ENCODE peak calls at places on chromosomes 1 and 21, in ten cellular contexts. Z is fibroblast of lung; L is NCI-H2081; U is stimulated activated CD4-positive, alpha-beta T cell treated with anti-CD3 and anti-CD28 coated beads, Interleukin-1b, Interleukin-23, amount 100 ng/mL, for 4 hours; A is MG63; N is activated CD4-positive, alpha-beta T cell treated with anti-CD3 and anti-CD28 coated beads for 36 hours; B is GM10248; I is GM18507; J is NCI-H774; Y is GM12891. S is an unnamed sample.

GRCh38 chr1:152924191-152924590 is 15.8 kb downstream of the IVL start:
- DNase-seq in I (no peak), Y (no peak), J (no peak), U (no peak), L (no peak), B (no peak), N (no peak), Z (no peak), A (no peak), S (no peak)

GRCh38 chr1:213884942-213885341 is 102.8 kb upstream of the PROX1 start:
- DNase-seq in A (no peak), L (no peak), N (no peak), Y (no peak), B (no peak), Z (no peak), U (no peak), I (no peak), J (no peak), S (no peak)

GRCh38 chr1:209789245-209789644 is 4.9 kb upstream of the C1orf74 start:
- DNase-seq in B (no peak), Z (no peak), U (no peak), Y (no peak), N (no peak), I (no peak), A (no peak), L (no peak), J (no peak), S (no peak)

GRCh38 chr1:203536981-203537455 is 43.1 kb downstream of the OPTC start:
- DNase-seq in J (no peak), I (no peak), U (no peak), B (no peak), A (peak), L (no peak), N (no peak), Z (peak), Y (no peak), S (no peak)

GRCh38 chr1:15028117-15028516 is 125.4 kb upstream of the TMEM51 start:
- DNase-seq in J (no peak), B (no peak), N (no peak), Y (no peak), U (no peak), Z (peak), L (no peak), A (peak), I (no peak), S (no peak)

GRCh38 chr1:117600966-117601365 is 4.9 kb upstream of the TENT5C start:
- DNase-seq in J (no peak), Z (peak), Y (no peak), B (no peak), L (no peak), U (no peak), A (peak), N (no peak), I (no peak), S (no peak)

GRCh38 chr1:111399792-111400610 is 27.5 kb downstream of the OVGP1 start:
- DNase-seq in Z (peak), U (peak), B (peak), J (peak), L (peak), A (no peak), I (peak), Y (peak), N (peak), S (peak)

GRCh38 chr1:30378023-30378596 is 345.3 kb downstream of the MATN1 start:
- DNase-seq in B (no peak), U (no peak), J (no peak), I (no peak), L (no peak), N (no peak), Y (no peak), A (no peak), Z (no peak), S (no peak)

GRCh38 chr1:16281765-16282164 is 44.8 kb upstream of the CPLANE2 start:
- DNase-seq in J (no peak), A (no peak), U (no peak), B (no peak), I (no peak), N (no peak), L (no peak), Y (no peak), Z (no peak), S (no peak)

GRCh38 chr1:234849824-234850223 is 239.8 kb upstream of the IRF2BP2 start:
- DNase-seq in U (no peak), Z (peak), B (no peak), L (no peak), N (no peak), J (no peak), Y (no peak), A (no peak), I (no peak), S (no peak)

GRCh38 chr21:42307106-42307505 is 8.1 kb downstream of the TFF3 start:
- DNase-seq in Y (no peak), L (no peak), B (no peak), U (no peak), N (no peak), I (no peak), Z (no peak), A (no peak), J (no peak), S (no peak)

GRCh38 chr1:196517193-196517592 is 91.0 kb downstream of the KCNT2 start:
- DNase-seq in Y (no peak), U (no peak), N (no peak), B (no peak), I (no peak), L (no peak), Z (no peak), A (no peak), J (no peak), S (no peak)

GRCh38 chr1:25433389-25434186 is 2.9 kb downstream of the MACO1 start:
- DNase-seq in Z (no peak), J (no peak), N (no peak), B (no peak), I (no peak), A (no peak), U (no peak), L (no peak), Y (no peak), S (no peak)

GRCh38 chr1:4140241-4140640 is 240.2 kb upstream of the C1orf174 start:
- DNase-seq in I (no peak), U (no peak), A (no peak), Z (no peak), B (no peak), Y (no peak), J (no peak), N (no peak), L (no peak), S (no peak)

S was measured in neural crest cell.